ENCODE peak calls at places on chromosomes 6 and 20, in four cellular contexts. T is GM12878, B is K562, R is HepG2. S is an unnamed sample.

GRCh38 chr20:1935696-1936366 is 40.6 kb downstream of the SIRPA start:
- DNase-seq in T (no peak), B (no peak), R (no peak), S (no peak)

GRCh38 chr6:10528170-10528981 is 7.2 kb downstream of the GCNT2 start:
- DNase-seq in T (peak; percentile 72), B (no peak), R (peak; percentile 94), S (peak; percentile 85)

GRCh38 chr6:64250126-64250525 is 614.5 kb downstream of the PHF3 start:
- DNase-seq in T (no peak), B (no peak), R (no peak), S (no peak)

GRCh38 chr20:21398505-21399057 is 1.3 kb upstream of the NKX2-4 start:
- DNase-seq in T (no peak), B (no peak), R (no peak), S (peak; percentile 29)

GRCh38 chr6:169008641-169009040 is 245.0 kb downstream of the THBS2 start:
- DNase-seq in T (no peak), B (peak; percentile 12), R (no peak), S (no peak)

GRCh38 chr6:106872044-106872443 is 102.5 kb downstream of the CD24 start:
- DNase-seq in T (no peak), B (no peak), R (no peak), S (no peak)

GRCh38 chr6:64335195-64335594 is 699.6 kb downstream of the PHF3 start:
- DNase-seq in T (no peak), B (no peak), R (no peak), S (no peak)

GRCh38 chr6:118198746-118199145 is 291.7 kb downstream of the SLC35F1 start:
- DNase-seq in T (no peak), B (no peak), R (no peak), S (no peak)

GRCh38 chr6:155201461-155202226 is 62.2 kb upstream of the CLDN20 start:
- DNase-seq in T (no peak), B (no peak), R (no peak), S (peak; percentile 96)

GRCh38 chr6:46848684-46849360 is 55.6 kb downstream of the MEP1A start:
- DNase-seq in T (no peak), B (peak; percentile 78), R (peak; percentile 71), S (peak; percentile 82)

GRCh38 chr6:39206250-39206721 is 23.0 kb downstream of the KCNK5 start:
- DNase-seq in T (no peak), B (peak; percentile 76), R (no peak), S (no peak)

GRCh38 chr6:135191508-135192255 is 10.6 kb downstream of the MYB start:
- DNase-seq in T (no peak), B (peak; percentile 88), R (no peak), S (no peak)

GRCh38 chr6:75203721-75204120 is 2.1 kb downstream of the COL12A1 start:
- DNase-seq in T (no peak), B (no peak), R (no peak), S (no peak)

GRCh38 chr6:75201076-75201475 is 4.8 kb downstream of the COL12A1 start:
- DNase-seq in T (no peak), B (no peak), R (no peak), S (no peak)

GRCh38 chr6:75199856-75200255 is 6.0 kb downstream of the COL12A1 start:
- DNase-seq in T (no peak), B (no peak), R (no peak), S (no peak)

GRCh38 chr6:75202676-75203131 is 3.1 kb downstream of the COL12A1 start:
- DNase-seq in T (no peak), B (no peak), R (no peak), S (no peak)

GRCh38 chr6:75201901-75202672 is 3.8 kb downstream of the COL12A1 start:
- DNase-seq in T (no peak), B (no peak), R (no peak), S (peak; percentile 46)
- TF ChIP-seq CTCF in T (no peak), B (peak; percentile 11), R (no peak), S (peak; percentile 16)

GRCh38 chr6:110341671-110342304 is 16.4 kb downstream of the METTL24 start:
- DNase-seq in T (no peak), B (peak; percentile 43), R (peak; percentile 55), S (no peak)
- TF ChIP-seq MYC in T (no peak), B (no peak), R (no peak), S (no peak)

GRCh38 chr20:46700481-46700880 is 9.0 kb upstream of the SLC2A10 start:
- DNase-seq in T (no peak), B (no peak), R (no peak), S (no peak)
- H4K20me1 ChIP-seq in T (no peaks in the 10 kb centered on the region), B (no peaks in the 10 kb centered on the region), R (no peaks in the 10 kb centered on the region), S (no peaks in the 10 kb centered on the region)

GRCh38 chr20:32091888-32092346 is 17.6 kb upstream of the TM9SF4 start:
- DNase-seq in T (no peak), B (peak; percentile 81), R (peak; percentile 82), S (peak; percentile 78)
- TF ChIP-seq CTCF in T (peak; percentile 94), B (peak; percentile 88), R (peak; percentile 92), S (peak; percentile 92)

DNA sequence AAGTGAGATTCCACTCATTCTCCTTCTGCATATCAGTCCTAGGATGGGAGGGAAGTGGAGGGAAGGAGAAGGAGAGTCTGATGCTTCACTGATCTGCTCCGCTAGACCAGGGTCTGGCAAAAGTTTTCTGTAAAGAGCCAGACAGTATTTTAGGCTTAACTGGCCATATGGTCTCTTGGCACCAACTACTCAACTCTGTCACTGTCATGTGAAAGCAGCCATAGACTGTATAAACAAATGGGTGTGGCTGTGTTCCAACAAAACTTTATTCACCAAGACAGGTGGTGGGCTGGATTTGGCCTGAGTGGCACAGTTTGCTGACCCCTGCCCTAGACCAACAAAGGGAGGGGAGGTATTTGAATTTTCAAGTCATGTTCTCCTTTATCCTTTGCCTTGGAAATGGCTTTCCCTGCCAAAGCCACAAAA is 22.6 kb downstream of the GHRH start:
- DNase-seq in T (no peak), B (no peak), R (no peak), S (no peak)
- TF ChIP-seq MYC in T (no peak), B (no peak), R (no peak), S (no peak)

GRCh38 chr20:43462369-43463132 is 4.9 kb downstream of the SRSF6 start:
- DNase-seq in T (no peak), B (no peak), R (no peak), S (no peak)
- H4K20me1 ChIP-seq in T (peaks cover 5% of the 10 kb centered on the region), B (peaks cover 13% of the 10 kb centered on the region), R (peaks cover 68% of the 10 kb centered on the region), S (peaks cover 29% of the 10 kb centered on the region)

DNA sequence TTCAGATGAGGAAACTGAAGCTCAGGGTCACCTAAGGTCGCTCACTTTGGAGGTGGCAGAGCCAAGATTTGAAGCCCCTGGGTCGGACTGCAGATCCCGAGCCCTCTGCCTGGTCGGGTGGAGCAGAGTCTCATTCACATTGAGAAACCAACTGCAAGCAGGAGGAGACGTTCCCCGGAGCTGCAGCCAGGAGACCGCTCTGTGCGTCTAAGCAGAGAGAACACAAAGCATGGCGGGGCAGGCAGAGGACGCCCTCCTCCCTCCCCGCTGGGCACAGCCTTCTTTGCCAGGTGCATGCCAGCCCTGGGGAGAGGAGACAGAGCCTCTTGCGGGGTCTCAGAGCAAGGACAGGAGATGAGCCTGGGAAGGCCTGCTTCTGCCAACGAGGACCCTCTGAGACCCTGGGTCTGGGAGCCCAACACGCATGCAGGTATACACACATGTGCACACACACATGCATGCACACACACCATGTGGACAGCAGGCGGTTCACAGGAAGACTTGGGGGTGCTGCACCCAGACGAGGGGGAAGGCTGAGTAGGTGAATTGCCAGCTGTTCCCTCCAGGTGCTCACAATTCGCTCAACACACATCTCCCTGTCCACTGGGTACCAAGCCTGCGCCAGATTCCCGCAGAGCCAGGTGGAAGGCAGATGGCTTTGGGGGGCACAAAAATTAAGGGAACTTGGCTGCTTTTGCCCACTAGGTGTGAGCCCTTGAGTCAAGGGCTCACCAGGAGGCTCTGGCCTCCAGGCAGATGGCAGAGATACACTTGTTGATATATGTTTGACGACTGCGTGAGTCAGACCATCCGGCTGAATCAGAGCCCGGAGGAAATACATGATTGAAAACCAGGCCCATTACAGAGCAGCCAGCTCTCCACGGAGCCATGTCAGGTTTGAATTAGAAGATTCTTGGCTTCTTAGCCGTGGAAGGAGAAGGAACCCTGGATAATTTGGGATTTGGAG is 5.5 kb upstream of the NTSR1 start:
- DNase-seq in T (no peak), B (peak; percentile 38), R (peak; percentile 48), S (peak; percentile 92)
- TF ChIP-seq CTCF in T (no peak), B (peak; percentile 24), R (no peak), S (peak; percentile 49)